ENCODE peak calls at places on chromosomes 6 and 20, in four cellular contexts. U is K562, Y is GM12878, W is HL-60. B is an unnamed sample.

GRCh38 chr20:31239139-31239538 is 18.3 kb upstream of the DEFB115 start:
- DNase-seq in U (no peak), Y (no peak), W (no peak), B (no peak)

GRCh38 chr6:118387921-118388701 is 160.0 kb upstream of the PLN start:
- DNase-seq in U (no peak), Y (no peak), W (no peak), B (no peak)

GRCh38 chr6:3265671-3266070 is 6.9 kb downstream of the PSMG4 start:
- DNase-seq in U (no peak), Y (no peak), W (no peak), B (no peak)

GRCh38 chr6:41409489-41409888 is 74.1 kb downstream of the NCR2 start:
- DNase-seq in U (no peak), Y (no peak), W (no peak), B (no peak)

GRCh38 chr20:43988451-43988850 is 73.8 kb downstream of the TOX2 start:
- DNase-seq in U (no peak), Y (no peak), W (no peak), B (no peak)

GRCh38 chr6:108437821-108438220 is 122.9 kb upstream of the FOXO3 start:
- DNase-seq in U (no peak), Y (no peak), W (no peak), B (no peak)

GRCh38 chr6:56677559-56677958 is 34.9 kb upstream of the DST start:
- DNase-seq in U (no peak), Y (no peak), W (no peak), B (no peak)

GRCh38 chr6:39808934-39809333 is 16.8 kb downstream of the DAAM2 start:
- DNase-seq in U (no peak), Y (no peak), W (no peak), B (no peak)

GRCh38 chr6:166106076-166106686 is 61.5 kb downstream of the TBXT start:
- DNase-seq in U (peak; percentile 75), Y (peak; percentile 36), W (peak; percentile 54), B (peak; percentile 37)

GRCh38 chr20:23640873-23641667 is 3.3 kb upstream of the CST3 start:
- DNase-seq in U (no peak), Y (no peak), W (no peak), B (no peak)

GRCh38 chr6:43026365-43026764 is 4.9 kb downstream of the RRP36 start:
- DNase-seq in U (no peak), Y (no peak), W (no peak), B (no peak)

GRCh38 chr20:48295445-48295903 is 510.2 kb upstream of the SULF2 start:
- DNase-seq in U (no peak), Y (no peak), W (no peak), B (no peak)

GRCh38 chr6:98885330-98885729 is 51.0 kb downstream of the POU3F2 start:
- DNase-seq in U (no peak), Y (no peak), W (no peak), B (no peak)

GRCh38 chr6:156972145-156972544 is 195.0 kb downstream of the ARID1B start:
- DNase-seq in U (no peak), Y (no peak), W (no peak), B (no peak)

GRCh38 chr6:156977527-156978291 is 200.5 kb downstream of the ARID1B start:
- DNase-seq in U (no peak), Y (no peak), W (no peak), B (no peak)

GRCh38 chr6:156976144-156977088 is 199.2 kb downstream of the ARID1B start:
- DNase-seq in U (no peak), Y (no peak), W (no peak), B (no peak)

GRCh38 chr6:156974897-156975296 is 197.7 kb downstream of the ARID1B start:
- DNase-seq in U (no peak), Y (no peak), W (no peak), B (no peak)

DNA sequence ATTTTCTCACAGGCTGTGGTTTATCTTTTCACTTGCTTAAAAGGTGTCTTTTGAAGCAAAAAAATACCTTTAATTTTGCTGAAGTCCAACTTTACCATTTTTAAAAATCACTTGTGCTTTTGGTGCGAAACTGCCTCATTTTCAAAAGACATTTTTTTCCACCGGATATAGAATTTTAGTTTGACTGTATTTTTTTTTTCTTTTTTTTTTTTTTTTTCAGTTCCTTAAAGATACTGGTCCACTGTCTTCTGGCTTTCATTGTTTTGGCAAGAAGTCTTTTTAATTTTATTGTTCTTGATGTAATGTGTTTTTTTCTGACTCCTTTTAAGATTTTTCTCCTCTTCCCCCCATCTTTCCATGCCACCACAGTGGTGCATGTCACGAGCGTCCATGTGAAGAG is 198.2 kb downstream of the ARID1B start:
- DNase-seq in U (no peak), Y (no peak), W (no peak), B (no peak)
- TF ChIP-seq SPI1 in U (no peak), Y (no peak), W (no peak), B (peak; percentile 17)

DNA sequence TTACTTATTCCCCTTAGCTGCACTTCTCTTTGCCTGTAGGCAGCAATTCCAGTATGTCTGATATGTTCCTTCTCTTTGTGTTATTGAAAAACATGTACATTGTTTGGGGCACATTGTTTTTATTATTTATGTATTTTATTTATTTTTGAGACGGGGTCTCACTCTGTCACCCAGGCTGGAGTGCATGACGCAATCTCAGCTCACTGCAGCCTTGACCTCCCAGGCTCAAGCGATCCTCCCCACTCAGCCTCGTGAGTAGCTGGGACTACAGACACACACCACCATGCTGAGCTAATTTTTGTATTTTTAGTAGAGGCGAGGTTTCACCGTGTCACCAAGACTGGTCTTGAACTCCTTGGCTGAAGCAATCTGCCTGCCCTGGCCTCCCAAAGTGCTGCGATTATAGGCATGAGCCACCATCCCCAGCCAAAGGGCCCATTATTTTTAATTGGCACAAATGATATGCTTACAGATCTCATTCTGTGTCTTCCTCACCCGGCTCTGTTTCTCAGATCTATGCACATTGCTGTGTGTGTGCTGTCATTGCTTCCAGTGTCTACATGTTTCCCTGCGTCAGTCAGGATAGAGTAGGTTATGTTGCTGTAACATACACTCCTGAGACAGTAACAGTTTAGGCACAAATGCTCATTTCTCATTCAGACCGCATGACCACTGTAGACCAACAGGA is 54.1 kb upstream of the NELFCD start:
- DNase-seq in U (no peak), Y (no peak), W (no peak), B (no peak)
- TF ChIP-seq POLR2AphosphoS5 in U (no peak), Y (no peak), W (no peak), B (no peak)

DNA sequence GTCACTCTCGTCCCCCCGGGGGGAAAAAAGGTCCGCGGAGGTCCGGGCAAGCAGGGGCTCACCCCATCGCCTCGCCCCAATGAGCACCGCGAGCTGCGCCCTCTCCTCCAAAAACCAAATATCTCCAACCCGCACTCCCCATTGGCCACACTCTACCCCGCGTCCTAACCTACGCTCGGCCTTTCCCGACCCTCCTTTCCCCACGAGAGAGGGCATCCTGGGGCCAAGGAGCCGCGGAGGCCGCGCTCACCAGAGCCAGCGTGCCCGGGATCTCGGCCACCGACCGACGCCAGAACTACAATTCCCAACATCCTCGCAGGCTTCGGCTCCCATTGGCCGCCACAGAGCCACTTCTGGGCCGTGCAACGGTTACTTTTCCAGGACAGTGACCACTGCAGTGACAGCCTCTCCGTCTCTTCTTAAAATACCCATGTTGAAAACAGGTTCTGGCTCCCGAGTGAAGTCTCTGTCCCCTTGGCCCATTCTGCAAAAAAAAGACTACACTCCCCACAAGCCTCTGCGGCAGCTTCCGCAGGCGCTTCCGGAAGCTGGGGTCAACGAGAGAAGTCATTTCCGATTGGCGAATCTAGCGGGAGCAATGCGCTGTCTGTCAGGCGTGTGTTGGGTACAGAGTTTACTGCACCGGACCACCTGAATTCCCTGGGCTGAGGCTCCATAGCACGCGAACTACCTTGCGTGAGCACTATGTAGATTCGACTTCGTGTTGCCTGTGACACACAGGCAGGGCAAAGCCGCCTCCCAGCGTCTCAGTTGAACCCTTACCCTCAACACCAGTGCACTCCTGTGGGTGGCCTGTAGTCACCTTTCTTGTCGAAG is at the start of gene ZNF343:
- DNase-seq in U (peak; percentile 85), Y (peak; percentile 58), W (peak; percentile 84), B (peak; percentile 79)
- TF ChIP-seq SPI1 in U (no peak), Y (no peak), W (no peak), B (no peak)

GRCh38 chr20:51125095-51125494 is 102.2 kb upstream of the KCNG1 start:
- DNase-seq in U (no peak), Y (no peak), W (no peak), B (no peak)

GRCh38 chr20:51121272-51121671 is 98.4 kb upstream of the KCNG1 start:
- DNase-seq in U (no peak), Y (no peak), W (no peak), B (no peak)

GRCh38 chr20:51120438-51120837 is 97.5 kb upstream of the KCNG1 start:
- DNase-seq in U (no peak), Y (no peak), W (no peak), B (no peak)

GRCh38 chr20:51121901-51122412 is 99.0 kb upstream of the KCNG1 start:
- DNase-seq in U (no peak), Y (no peak), W (no peak), B (no peak)

GRCh38 chr20:51122931-51123658 is 100.2 kb upstream of the KCNG1 start:
- DNase-seq in U (no peak), Y (no peak), W (no peak), B (no peak)
- TF ChIP-seq POLR2AphosphoS5 in U (no peak), Y (no peak), W (no peak), B (no peak)

GRCh38 chr20:61251529-61252393 is at the start of gene CDH4:
- DNase-seq in U (no peak), Y (no peak), W (no peak), B (no peak)
- TF ChIP-seq SPI1 in U (no peak), Y (no peak), W (no peak), B (no peak)

GRCh38 chr6:100880901-100881706 is at the start of gene ASCC3:
- DNase-seq in U (peak; percentile 96), Y (peak; percentile 63), W (peak; percentile 94), B (peak; percentile 74)
- TF ChIP-seq POLR2AphosphoS5 in U (peak; percentile 75), Y (peak; percentile 92), W (peak; percentile 95), B (peak; percentile 82)